ENCODE peak calls at places on chromosomes 1 and 21, in eight cellular contexts. W is A172, V is SJSA1, Y is GM20000, N is HFF-Myc, K is coronary artery, L is GM13976, M is retina. J is an unnamed sample.

GRCh38 chr1:231584117-231584516 is 42.5 kb upstream of the DISC1 start:
- DNase-seq in V (no peak), N (no peak), K (no peak), L (peak), W (peak), Y (peak), M (no peak), J (no peak)

GRCh38 chr1:165496493-165496892 is 47.3 kb upstream of the LRRC52 start:
- DNase-seq in V (no peak), L (no peak), K (no peak), M (no peak), Y (no peak), W (no peak), N (no peak), J (no peak)

GRCh38 chr21:45979141-45979631 is 2.4 kb upstream of the COL6A1 start:
- DNase-seq in W (peak), V (peak), L (no peak), Y (no peak), K (peak), N (no peak), M (no peak), J (no peak)

GRCh38 chr1:220485791-220486190 is 42.1 kb upstream of the MARK1 start:
- DNase-seq in W (no peak), Y (no peak), N (no peak), M (no peak), K (no peak), L (no peak), V (no peak), J (no peak)

GRCh38 chr1:64051801-64052200 is 151.6 kb upstream of the UBE2U start:
- DNase-seq in N (no peak), M (no peak), L (no peak), K (no peak), V (no peak), Y (no peak), W (no peak), J (no peak)

GRCh38 chr1:86018311-86018923 is 138.2 kb downstream of the COL24A1 start:
- DNase-seq in K (no peak), N (no peak), W (peak), V (no peak), Y (peak), L (peak), M (peak), J (no peak)

GRCh38 chr1:24557711-24558121 is 1.8 kb downstream of the NCMAP start:
- DNase-seq in W (no peak), M (no peak), Y (no peak), L (no peak), N (no peak), K (no peak), V (no peak), J (no peak)

GRCh38 chr21:42227909-42228708 is 9.2 kb downstream of the ABCG1 start:
- DNase-seq in N (peak), M (no peak), K (peak), W (peak), V (peak), Y (peak), L (peak), J (no peak)

GRCh38 chr1:232192781-232193450 is 437.0 kb downstream of the SIPA1L2 start:
- DNase-seq in L (no peak), M (no peak), Y (no peak), K (peak), V (no peak), W (peak), N (no peak), J (no peak)

GRCh38 chr1:6081901-6082300 is 36.2 kb downstream of the KCNAB2 start:
- DNase-seq in Y (no peak), M (no peak), N (no peak), V (no peak), L (no peak), W (no peak), K (no peak), J (no peak)

GRCh38 chr1:150309758-150310495 is 11.4 kb upstream of the PRPF3 start:
- DNase-seq in N (no peak), W (no peak), M (no peak), L (no peak), Y (no peak), K (no peak), V (no peak), J (no peak)

GRCh38 chr1:213651077-213651476 is 336.7 kb upstream of the PROX1 start:
- DNase-seq in V (no peak), K (no peak), M (no peak), Y (no peak), L (no peak), N (no peak), W (no peak), J (no peak)

GRCh38 chr1:227583354-227583753 is 20.0 kb downstream of the ZNF678 start:
- DNase-seq in Y (no peak), M (no peak), V (no peak), K (no peak), W (no peak), L (no peak), N (no peak), J (no peak)

GRCh38 chr1:91584866-91585265 is 84.2 kb downstream of the CDC7 start:
- DNase-seq in L (no peak), Y (no peak), M (no peak), N (no peak), W (no peak), V (no peak), K (no peak), J (no peak)

GRCh38 chr1:202807367-202807925 is 775 bp downstream of the KDM5B start:
- DNase-seq in M (peak), L (peak), N (no peak), W (peak), V (no peak), K (no peak), Y (peak), J (no peak)

GRCh38 chr1:54239603-54240002 is 39.6 kb downstream of the MRPL37 start:
- DNase-seq in Y (no peak), K (no peak), W (no peak), N (no peak), L (no peak), M (peak), V (no peak), J (no peak)

GRCh38 chr1:25616932-25617625 is 488 bp downstream of the MAN1C1 start:
- DNase-seq in M (peak), W (no peak), Y (peak), V (no peak), L (peak), K (no peak), N (no peak), J (no peak)

GRCh38 chr1:150486966-150487762 is at the start of gene TARS2:
- DNase-seq in N (peak), W (peak), V (peak), Y (peak), L (peak), M (peak), K (peak), J (no peak)

GRCh38 chr1:216350186-216350585 is 73.1 kb downstream of the USH2A start:
- DNase-seq in M (no peak), V (no peak), W (no peak), L (no peak), N (no peak), K (no peak), Y (no peak), J (no peak)

GRCh38 chr21:42174173-42174572 is 44.8 kb upstream of the ABCG1 start:
- DNase-seq in V (no peak), W (peak), M (no peak), Y (no peak), N (no peak), L (no peak), K (no peak), J (no peak)

GRCh38 chr1:198620951-198621824 is 17.7 kb upstream of the PTPRC start:
- DNase-seq in M (no peak), K (no peak), N (no peak), L (no peak), V (no peak), Y (peak), W (no peak), J (no peak)

GRCh38 chr1:5837976-5838653 is 154.1 kb downstream of the NPHP4 start:
- DNase-seq in L (no peak), Y (no peak), W (no peak), K (no peak), V (no peak), M (no peak), N (no peak), J (no peak)

GRCh38 chr1:222370911-222371717 is 176.8 kb downstream of the HHIPL2 start:
- DNase-seq in V (peak), K (no peak), L (no peak), Y (no peak), M (no peak), N (peak), W (peak), J (no peak)

GRCh38 chr1:167339405-167339804 is 118.7 kb downstream of the POU2F1 start:
- DNase-seq in L (no peak), V (no peak), N (no peak), M (no peak), Y (no peak), K (no peak), W (no peak), J (no peak)

GRCh38 chr1:69929278-69930057 is 275.9 kb downstream of the LRRC40 start:
- DNase-seq in K (no peak), W (peak), M (no peak), V (no peak), L (no peak), N (no peak), Y (no peak), J (no peak)

GRCh38 chr1:118445156-118445555 is 260.1 kb upstream of the SPAG17 start:
- DNase-seq in L (no peak), V (no peak), N (no peak), M (no peak), K (no peak), Y (no peak), W (no peak), J (no peak)

GRCh38 chr1:4176841-4177240 is 276.8 kb upstream of the C1orf174 start:
- DNase-seq in L (no peak), N (no peak), M (no peak), K (peak), V (no peak), Y (no peak), W (no peak), J (no peak)

GRCh38 chr1:227059076-227059475 is 119.0 kb downstream of the COQ8A start:
- DNase-seq in M (no peak), Y (no peak), V (no peak), N (no peak), K (no peak), L (no peak), W (no peak), J (no peak)

GRCh38 chr1:83741751-83742150 is 257.2 kb downstream of the TTLL7 start:
- DNase-seq in V (no peak), M (no peak), N (no peak), W (no peak), L (no peak), K (no peak), Y (no peak), J (no peak)

GRCh38 chr1:109247401-109248365 is 1.7 kb upstream of the CELSR2 start:
- DNase-seq in K (peak), L (no peak), M (no peak), V (no peak), N (no peak), W (no peak), Y (peak), J (no peak)

J was measured in cortex of kidney.